ENCODE peak calls at places on chromosomes 2 and 18, in seven cellular contexts. C is SK-N-SH, W is suprapubic skin, F is hepatocyte, Q is adrenal gland, G is A549, D is ovary. K is an unnamed sample. For H3K4me1, the result is how much of the 10 kb centered on the place peaks cover.

GRCh38 chr2:217900010-217900779 is 102.6 kb downstream of the TNS1 start:
- DNase-seq in C (no peak), W (no peak), F (peak), Q (no peak), G (no peak), D (no peak), K (no peak)

GRCh38 chr18:3960142-3960541 is 495.0 kb downstream of the DLGAP1 start:
- DNase-seq in C (no peak), W (no peak), F (no peak), Q (no peak), G (no peak), D (no peak), K (no peak)

GRCh38 chr2:216932113-216932512 is 72.2 kb upstream of the TNP1 start:
- DNase-seq in C (no peak), W (no peak), F (no peak), Q (no peak), G (no peak), D (no peak), K (no peak)

GRCh38 chr18:64099244-64099643 is 49.6 kb downstream of the LINC00305 start:
- DNase-seq in C (no peak), W (no peak), F (no peak), Q (no peak), G (no peak), D (no peak), K (peak)

GRCh38 chr18:48068916-48069445 is 138.5 kb upstream of the SMAD2 start:
- DNase-seq in C (no peak), W (no peak), F (no peak), Q (no peak), G (no peak), D (peak), K (no peak)

GRCh38 chr2:159982270-159982669 is 80.1 kb downstream of the PLA2R1 start:
- DNase-seq in C (no peak), W (no peak), F (peak), Q (peak), G (no peak), D (no peak), K (no peak)

GRCh38 chr2:167581961-167582574 is 665.3 kb downstream of the STK39 start:
- DNase-seq in C (no peak), W (no peak), F (no peak), Q (no peak), G (no peak), D (no peak), K (no peak)

GRCh38 chr2:165844216-165844615 is 50.2 kb upstream of the GALNT3 start:
- DNase-seq in C (no peak), W (no peak), F (no peak), Q (no peak), G (no peak), D (no peak), K (no peak)

GRCh38 chr2:3487931-3488554 is 31.3 kb downstream of the ADI1 start:
- DNase-seq in C (peak), W (peak), F (no peak), Q (peak), G (no peak), D (no peak), K (no peak)

GRCh38 chr2:164511738-164512137 is 109.5 kb downstream of the GRB14 start:
- DNase-seq in C (no peak), W (no peak), F (no peak), Q (no peak), G (no peak), D (no peak), K (no peak)

GRCh38 chr2:190444954-190445353 is 36.8 kb downstream of the MFSD6 start:
- DNase-seq in C (peak), W (no peak), F (no peak), Q (no peak), G (no peak), D (no peak), K (no peak)

GRCh38 chr2:220006152-220006551 is 378.7 kb downstream of the SLC4A3 start:
- DNase-seq in C (no peak), W (no peak), F (no peak), Q (peak), G (no peak), D (peak), K (no peak)

GRCh38 chr2:220001693-220002260 is 374.3 kb downstream of the SLC4A3 start:
- DNase-seq in C (no peak), W (no peak), F (no peak), Q (no peak), G (no peak), D (no peak), K (no peak)

GRCh38 chr2:220000586-220000985 is 373.2 kb downstream of the SLC4A3 start:
- DNase-seq in C (no peak), W (no peak), F (peak), Q (no peak), G (no peak), D (no peak), K (no peak)

GRCh38 chr2:220002699-220003098 is 375.3 kb downstream of the SLC4A3 start:
- DNase-seq in C (no peak), W (no peak), F (no peak), Q (no peak), G (no peak), D (no peak), K (no peak)

DNA sequence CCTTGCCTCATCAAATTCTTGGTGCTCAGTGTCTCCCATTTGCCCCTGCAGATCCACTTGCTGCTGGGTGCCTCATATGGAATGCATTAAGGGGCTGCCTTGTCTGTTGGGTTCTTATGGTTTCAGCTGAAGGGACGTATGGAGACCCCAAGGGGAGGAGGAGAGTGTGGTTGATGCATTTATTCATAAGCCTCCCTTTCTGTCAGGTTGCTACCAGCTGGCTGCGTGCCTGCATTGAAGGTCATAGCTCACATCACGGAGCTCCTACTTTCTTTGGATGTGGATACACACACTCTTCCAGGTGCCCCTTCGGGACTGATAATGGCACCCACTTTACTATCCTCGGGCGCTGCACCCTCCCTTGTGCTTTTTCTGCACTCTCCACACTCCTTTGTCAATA is 377.9 kb downstream of the SLC4A3 start:
- DNase-seq in C (no peak), W (no peak), F (no peak), Q (no peak), G (no peak), D (no peak), K (no peak)
- TF ChIP-seq CTCF in C (no peak), W (no peak), F (no peak), Q (no peak), G (no peak), D (no peak), K (no peak)

GRCh38 chr2:144437636-144438035 is 82.3 kb downstream of the ZEB2 start:
- DNase-seq in C (no peak), W (no peak), F (no peak), Q (no peak), G (no peak), D (no peak), K (no peak)

GRCh38 chr2:144434865-144435264 is 85.1 kb downstream of the ZEB2 start:
- DNase-seq in C (no peak), W (no peak), F (no peak), Q (peak), G (no peak), D (no peak), K (no peak)

GRCh38 chr2:144443837-144444236 is 76.1 kb downstream of the ZEB2 start:
- DNase-seq in C (no peak), W (no peak), F (no peak), Q (no peak), G (no peak), D (no peak), K (no peak)

GRCh38 chr2:144441711-144442141 is 78.2 kb downstream of the ZEB2 start:
- DNase-seq in C (no peak), W (no peak), F (no peak), Q (no peak), G (no peak), D (no peak), K (no peak)

GRCh38 chr2:144438722-144439508 is 81.0 kb downstream of the ZEB2 start:
- DNase-seq in C (peak), W (no peak), F (no peak), Q (no peak), G (no peak), D (no peak), K (no peak)
- H3K4me1 ChIP-seq in C (under half), W (under half), F (under half), Q (under half), G (under half), D (under half), K (under half)

DNA sequence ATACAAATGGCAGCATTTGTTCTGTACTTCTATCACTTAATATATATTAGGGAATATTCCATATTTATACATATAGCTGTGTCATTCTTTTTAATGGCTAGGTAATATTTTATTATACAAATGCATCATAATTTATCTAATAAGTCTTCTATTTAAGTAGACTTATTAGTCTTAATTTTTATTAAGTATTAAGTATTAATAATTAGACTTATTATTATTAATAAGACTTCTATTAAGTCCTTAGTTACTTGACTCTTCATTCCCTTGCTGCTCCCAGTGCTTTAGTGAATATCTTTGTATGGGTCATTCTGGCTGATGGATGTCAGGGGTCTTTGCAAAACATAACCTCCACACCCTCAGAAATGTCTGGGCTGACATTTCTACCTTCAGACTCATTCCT is 35.9 kb downstream of the EN1 start:
- DNase-seq in C (no peak), W (no peak), F (no peak), Q (no peak), G (no peak), D (no peak), K (no peak)
- H3K27ac ChIP-seq in C (no peak), W (no peak), F (no peak), Q (no peak), G (no peak), D (no peak), K (no peak)

GRCh38 chr2:111135910-111136297 is 15.2 kb downstream of the BCL2L11 start:
- DNase-seq in C (no peak), W (no peak), F (no peak), Q (no peak), G (peak), D (peak), K (no peak)
- TF ChIP-seq CTCF in C (no peak), W (no peak), F (no peak), Q (no peak), G (no peak), D (no peak), K (no peak)

GRCh38 chr2:30231726-30232026 is 342 bp downstream of the LBH start:
- DNase-seq in C (no peak), W (no peak), F (no peak), Q (no peak), G (peak), D (no peak), K (no peak)

GRCh38 chr2:30232027-30232800 is 880 bp downstream of the LBH start:
- DNase-seq in C (peak), W (no peak), F (peak), Q (no peak), G (peak), D (peak), K (no peak)

GRCh38 chr2:30230855-30231725 is at the start of gene LBH:
- DNase-seq in C (peak), W (peak), F (peak), Q (peak), G (peak), D (peak), K (peak)

GRCh38 chr2:30230479-30230854 is 867 bp upstream of the LBH start:
- DNase-seq in C (peak), W (no peak), F (peak), Q (no peak), G (no peak), D (peak), K (no peak)

GRCh38 chr2:30229596-30229995 is 1.7 kb upstream of the LBH start:
- DNase-seq in C (no peak), W (no peak), F (no peak), Q (no peak), G (no peak), D (no peak), K (no peak)
- H3K4me1 ChIP-seq in C (under half), W (half or more), F (under half), Q (under half), G (under half), D (under half), K (under half)

GRCh38 chr2:176507736-176508135 is 238.5 kb downstream of the MTX2 start:
- DNase-seq in C (no peak), W (no peak), F (no peak), Q (no peak), G (no peak), D (no peak), K (no peak)

GRCh38 chr2:176508374-176508773 is 239.1 kb downstream of the MTX2 start:
- DNase-seq in C (no peak), W (no peak), F (no peak), Q (no peak), G (no peak), D (no peak), K (no peak)

GRCh38 chr2:176504431-176504830 is 235.2 kb downstream of the MTX2 start:
- DNase-seq in C (no peak), W (no peak), F (no peak), Q (no peak), G (no peak), D (no peak), K (no peak)

GRCh38 chr2:176503760-176504159 is 234.5 kb downstream of the MTX2 start:
- DNase-seq in C (no peak), W (no peak), F (no peak), Q (no peak), G (no peak), D (no peak), K (no peak)

GRCh38 chr2:176508984-176509383 is 239.7 kb downstream of the MTX2 start:
- DNase-seq in C (no peak), W (no peak), F (no peak), Q (no peak), G (no peak), D (no peak), K (no peak)
- H3K27ac ChIP-seq in C (no peak), W (no peak), F (no peak), Q (no peak), G (no peak), D (no peak), K (no peak)

DNA sequence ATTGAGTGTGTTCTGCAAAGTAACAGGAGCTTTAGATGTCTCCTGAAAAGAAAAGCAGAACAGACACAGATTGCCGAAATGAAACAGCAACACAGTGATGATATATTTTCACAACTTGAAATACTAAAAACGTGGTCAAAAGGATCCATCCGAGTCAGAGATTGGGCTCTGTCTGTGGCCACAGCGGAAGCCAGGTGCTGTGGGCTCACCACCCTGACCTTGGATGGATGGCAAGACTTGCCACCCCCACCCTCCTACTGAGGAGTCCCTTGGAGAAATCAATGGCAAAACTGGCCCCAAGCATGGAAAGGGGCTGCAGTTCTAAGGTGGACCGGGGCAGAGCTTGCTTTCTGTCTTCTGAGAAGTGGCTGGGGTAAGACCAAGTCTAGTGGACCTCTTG is 31.4 kb upstream of the ACKR3 start:
- DNase-seq in C (no peak), W (no peak), F (no peak), Q (no peak), G (no peak), D (no peak), K (peak)
- TF ChIP-seq CTCF in C (no peak), W (no peak), F (no peak), Q (no peak), G (no peak), D (no peak), K (no peak)